ENCODE peak calls at places on chromosome 17, in six cellular contexts. S is HTR-8/SVneo; B is keratinocyte; K is suprapubic skin; D is activated CD8-positive, alpha-beta T cell treated with anti-CD3 and anti-CD28 coated beads, Interleukin-2, amount 10 ng/mL, durations not matched to agents 7 days and 5 days; E is lower leg skin. F is an unnamed sample.

GRCh38 chr17:40850287-40850972 is 16.6 kb downstream of the KRT12 start:
- DNase-seq in B (no peak), S (no peak), D (no peak), K (no peak), E (no peak), F (no peak)

GRCh38 chr17:21146362-21147021 is 19.7 kb downstream of the DHRS7B start:
- DNase-seq in B (no peak), D (no peak), E (no peak), K (no peak), S (no peak), F (no peak)

GRCh38 chr17:11241611-11242226 is 706 bp downstream of the SHISA6 start:
- DNase-seq in K (peak), D (no peak), S (no peak), B (no peak), E (peak), F (no peak)

GRCh38 chr17:19720631-19721426 is 4.4 kb upstream of the SLC47A2 start:
- DNase-seq in S (no peak), D (no peak), B (no peak), E (no peak), K (no peak), F (no peak)

GRCh38 chr17:55067697-55068439 is 99.3 kb downstream of the STXBP4 start:
- DNase-seq in S (no peak), K (no peak), D (no peak), B (no peak), E (no peak), F (peak)

GRCh38 chr17:32006957-32007462 is at the start of gene LRRC37B:
- DNase-seq in K (peak), D (peak), E (peak), S (peak), B (no peak), F (no peak)

GRCh38 chr17:43014946-43015519 is 7.2 kb downstream of the VAT1 start:
- DNase-seq in D (no peak), S (no peak), K (peak), B (no peak), E (no peak), F (no peak)

GRCh38 chr17:43608313-43608712 is 53.4 kb downstream of the MEOX1 start:
- DNase-seq in E (no peak), D (no peak), K (no peak), S (no peak), B (no peak), F (peak)

GRCh38 chr17:77489898-77490265 is 349.1 kb downstream of the SEC14L1 start:
- DNase-seq in K (peak), E (peak), S (no peak), B (no peak), D (no peak), F (no peak)

GRCh38 chr17:17401271-17401781 is 75.5 kb upstream of the MED9 start:
- DNase-seq in D (no peak), K (no peak), S (no peak), E (no peak), B (no peak), F (no peak)

GRCh38 chr17:76139261-76139752 is 1.7 kb downstream of the FOXJ1 start:
- DNase-seq in E (no peak), S (no peak), K (no peak), B (no peak), D (no peak), F (no peak)

GRCh38 chr17:8338806-8339205 is 834 bp upstream of the ODF4 start:
- DNase-seq in D (no peak), E (no peak), S (no peak), B (no peak), K (no peak), F (no peak)

GRCh38 chr17:70644093-70644492 is 474.8 kb downstream of the KCNJ2 start:
- DNase-seq in D (no peak), B (no peak), K (no peak), S (no peak), E (no peak), F (no peak)

GRCh38 chr17:80918731-80919130 is 72.9 kb upstream of the CHMP6 start:
- DNase-seq in S (no peak), K (no peak), D (no peak), E (no peak), B (no peak), F (no peak)

GRCh38 chr17:51435171-51435552 is 174.8 kb downstream of the UTP18 start:
- DNase-seq in S (no peak), K (no peak), D (no peak), E (no peak), B (no peak), F (no peak)

GRCh38 chr17:81040791-81041337 is 5.9 kb downstream of the BAIAP2 start:
- DNase-seq in K (no peak), B (no peak), S (no peak), E (no peak), D (peak), F (no peak)

GRCh38 chr17:35081638-35082037 is 18.1 kb upstream of the RFFL start:
- DNase-seq in S (no peak), E (no peak), D (no peak), K (no peak), B (no peak), F (no peak)

GRCh38 chr17:44400226-44400847 is 10.9 kb upstream of the ITGA2B start:
- DNase-seq in K (no peak), S (peak), D (no peak), E (no peak), B (no peak), F (no peak)

GRCh38 chr17:67518881-67519280 is 141.8 kb downstream of the PITPNC1 start:
- DNase-seq in D (no peak), B (no peak), S (no peak), K (no peak), E (no peak), F (no peak)

GRCh38 chr17:3917391-3917931 is 1.2 kb upstream of the P2RX1 start:
- DNase-seq in E (no peak), B (no peak), S (peak), D (no peak), K (no peak), F (no peak)